ENCODE peak calls at places on chromosome 7, in four cellular contexts. One of them, this sample, is unnamed.

GRCh38 chr7:106562711-106563366 is 98.1 kb downstream of the CCDC71L start:
- DNase-seq in kidney glomerular epithelial cell: no peak
- DNase-seq in Right ventricle myocardium superior: no peak
- DNase-seq in fibroblast of pulmonary artery: no peak
- DNase-seq in this sample: no peak

GRCh38 chr7:3861941-3862340 is 560.9 kb downstream of the SDK1 start:
- DNase-seq in kidney glomerular epithelial cell: peak
- DNase-seq in Right ventricle myocardium superior: no peak
- DNase-seq in fibroblast of pulmonary artery: peak
- DNase-seq in this sample: no peak

GRCh38 chr7:120805636-120806388 is 52.1 kb downstream of the TSPAN12 start:
- DNase-seq in kidney glomerular epithelial cell: peak
- DNase-seq in Right ventricle myocardium superior: no peak
- DNase-seq in fibroblast of pulmonary artery: peak
- DNase-seq in this sample: peak

GRCh38 chr7:133977409-133978274 is 149.5 kb upstream of the LRGUK start:
- DNase-seq in kidney glomerular epithelial cell: no peak
- DNase-seq in Right ventricle myocardium superior: no peak
- DNase-seq in fibroblast of pulmonary artery: no peak
- DNase-seq in this sample: no peak

GRCh38 chr7:29564455-29565185 is 985 bp downstream of the PRR15 start:
- DNase-seq in kidney glomerular epithelial cell: peak
- DNase-seq in Right ventricle myocardium superior: peak
- DNase-seq in fibroblast of pulmonary artery: peak
- DNase-seq in this sample: peak

GRCh38 chr7:150947761-150948680 is 30.1 kb downstream of the KCNH2 start:
- DNase-seq in kidney glomerular epithelial cell: no peak
- DNase-seq in Right ventricle myocardium superior: peak
- DNase-seq in fibroblast of pulmonary artery: no peak
- DNase-seq in this sample: no peak

GRCh38 chr7:557556-557877 is 37.9 kb upstream of the PDGFA start:
- DNase-seq in kidney glomerular epithelial cell: no peak
- DNase-seq in Right ventricle myocardium superior: no peak
- DNase-seq in fibroblast of pulmonary artery: no peak
- DNase-seq in this sample: no peak

GRCh38 chr7:55570939-55571338 is 1.4 kb downstream of the VOPP1 start:
- DNase-seq in kidney glomerular epithelial cell: peak
- DNase-seq in Right ventricle myocardium superior: no peak
- DNase-seq in fibroblast of pulmonary artery: peak
- DNase-seq in this sample: peak

GRCh38 chr7:7177044-7177517 is 5.3 kb upstream of the C1GALT1 start:
- DNase-seq in kidney glomerular epithelial cell: peak
- DNase-seq in Right ventricle myocardium superior: no peak
- DNase-seq in fibroblast of pulmonary artery: peak
- DNase-seq in this sample: peak

GRCh38 chr7:5679741-5680473 is 101.6 kb downstream of the RNF216 start:
- DNase-seq in kidney glomerular epithelial cell: peak
- DNase-seq in Right ventricle myocardium superior: peak
- DNase-seq in fibroblast of pulmonary artery: peak
- DNase-seq in this sample: no peak

GRCh38 chr7:6438427-6438826 is 9.3 kb downstream of the DAGLB start:
- DNase-seq in kidney glomerular epithelial cell: no peak
- DNase-seq in Right ventricle myocardium superior: no peak
- DNase-seq in fibroblast of pulmonary artery: no peak
- DNase-seq in this sample: no peak

GRCh38 chr7:37362802-37363201 is 85.9 kb downstream of the ELMO1 start:
- DNase-seq in kidney glomerular epithelial cell: no peak
- DNase-seq in Right ventricle myocardium superior: no peak
- DNase-seq in fibroblast of pulmonary artery: no peak
- DNase-seq in this sample: no peak

GRCh38 chr7:38368191-38368605 is 94.8 kb upstream of the TARP start:
- DNase-seq in kidney glomerular epithelial cell: peak
- DNase-seq in Right ventricle myocardium superior: peak
- DNase-seq in fibroblast of pulmonary artery: peak
- DNase-seq in this sample: peak

GRCh38 chr7:92075455-92076158 is 58.7 kb downstream of the CYP51A1 start:
- DNase-seq in kidney glomerular epithelial cell: no peak
- DNase-seq in Right ventricle myocardium superior: no peak
- DNase-seq in fibroblast of pulmonary artery: no peak
- DNase-seq in this sample: peak

GRCh38 chr7:92831716-92832622 is 4.4 kb downstream of the CDK6 start:
- DNase-seq in kidney glomerular epithelial cell: peak
- DNase-seq in Right ventricle myocardium superior: no peak
- DNase-seq in fibroblast of pulmonary artery: peak
- DNase-seq in this sample: peak

GRCh38 chr7:112150823-112151641 is 55.2 kb downstream of the DOCK4 start:
- DNase-seq in kidney glomerular epithelial cell: no peak
- DNase-seq in Right ventricle myocardium superior: no peak
- DNase-seq in fibroblast of pulmonary artery: no peak
- DNase-seq in this sample: peak

GRCh38 chr7:28442540-28443420 is 30.5 kb downstream of the CREB5 start:
- DNase-seq in kidney glomerular epithelial cell: no peak
- DNase-seq in Right ventricle myocardium superior: no peak
- DNase-seq in fibroblast of pulmonary artery: no peak
- DNase-seq in this sample: peak

GRCh38 chr7:117247809-117248208 is 75.0 kb downstream of the WNT2 start:
- DNase-seq in kidney glomerular epithelial cell: peak
- DNase-seq in Right ventricle myocardium superior: no peak
- DNase-seq in fibroblast of pulmonary artery: no peak
- DNase-seq in this sample: no peak